ENCODE peak calls at places on chromosomes 11 and 22, in ten cellular contexts. E, U, J, L, I, F, D, K, O and N are unnamed samples.

GRCh38 chr11:65661599-65662246 is 993 bp downstream of the RELA start:
- DNase-seq in E (no peak), U (no peak), J (no peak), L (no peak), I (no peak), F (no peak), D (no peak), K (no peak), O (no peak), N (no peak)

GRCh38 chr11:65907878-65908277 is 7.7 kb upstream of the FOSL1 start:
- DNase-seq in E (no peak), U (no peak), J (no peak), L (no peak), I (no peak), F (no peak), D (no peak), K (no peak), O (no peak), N (no peak)

GRCh38 chr11:84103096-84103495 is 816.9 kb upstream of the CCDC90B start:
- DNase-seq in E (no peak), U (no peak), J (no peak), L (no peak), I (no peak), F (no peak), D (no peak), K (no peak), O (no peak), N (no peak)

GRCh38 chr22:45105281-45105700 is 58.4 kb upstream of the NUP50 start:
- DNase-seq in E (no peak), U (no peak), J (peak), L (peak), I (no peak), F (no peak), D (peak), K (no peak), O (no peak), N (no peak)

GRCh38 chr22:35393116-35394010 is 6.6 kb upstream of the MCM5 start:
- DNase-seq in E (no peak), U (no peak), J (no peak), L (no peak), I (no peak), F (no peak), D (no peak), K (no peak), O (no peak), N (no peak)

GRCh38 chr11:120590472-120590871 is 78.9 kb downstream of the GRIK4 start:
- DNase-seq in E (no peak), U (no peak), J (peak), L (peak), I (no peak), F (no peak), D (no peak), K (no peak), O (no peak), N (no peak)

GRCh38 chr22:37020192-37020479 is 594 bp downstream of the MPST start:
- DNase-seq in E (no peak), U (no peak), J (peak), L (peak), I (no peak), F (peak), D (peak), K (no peak), O (no peak), N (peak)

GRCh38 chr22:27581688-27582087 is 219.9 kb downstream of the MN1 start:
- DNase-seq in E (no peak), U (no peak), J (peak), L (peak), I (no peak), F (peak), D (peak), K (no peak), O (no peak), N (no peak)

GRCh38 chr11:119378851-119379465 is 2.5 kb downstream of the USP2 start:
- DNase-seq in E (no peak), U (no peak), J (no peak), L (no peak), I (no peak), F (no peak), D (no peak), K (no peak), O (no peak), N (no peak)

GRCh38 chr11:72735495-72736027 is 16.6 kb downstream of the ARAP1 start:
- DNase-seq in E (no peak), U (no peak), J (peak), L (peak), I (no peak), F (no peak), D (peak), K (no peak), O (no peak), N (no peak)

GRCh38 chr11:65170058-65170534 is at the start of gene SPDYC:
- DNase-seq in E (no peak), U (no peak), J (no peak), L (no peak), I (no peak), F (no peak), D (no peak), K (no peak), O (no peak), N (no peak)

GRCh38 chr11:79174045-79175008 is 266.5 kb downstream of the TENM4 start:
- DNase-seq in E (no peak), U (no peak), J (peak), L (no peak), I (no peak), F (no peak), D (no peak), K (no peak), O (no peak), N (no peak)

GRCh38 chr11:7256943-7257342 is 5.2 kb downstream of the SYT9 start:
- DNase-seq in E (no peak), U (no peak), J (no peak), L (no peak), I (no peak), F (no peak), D (no peak), K (no peak), O (no peak), N (no peak)

GRCh38 chr11:64996710-64997380 is at the start of gene BATF2:
- DNase-seq in E (no peak), U (no peak), J (peak), L (peak), I (peak), F (peak), D (peak), K (peak), O (no peak), N (peak)

GRCh38 chr11:115924744-115925567 is 420.7 kb upstream of the CADM1 start:
- DNase-seq in E (no peak), U (no peak), J (no peak), L (peak), I (no peak), F (no peak), D (no peak), K (no peak), O (no peak), N (no peak)

GRCh38 chr11:134521452-134522289 is 109.6 kb upstream of the B3GAT1 start:
- DNase-seq in E (no peak), U (no peak), J (no peak), L (no peak), I (no peak), F (no peak), D (no peak), K (no peak), O (no peak), N (no peak)

GRCh38 chr11:99370557-99371200 is 349.9 kb downstream of the CNTN5 start:
- DNase-seq in E (no peak), U (no peak), J (peak), L (peak), I (peak), F (no peak), D (peak), K (no peak), O (no peak), N (peak)

GRCh38 chr11:74680703-74681531 is 50.3 kb downstream of the CHRDL2 start:
- DNase-seq in E (no peak), U (no peak), J (no peak), L (no peak), I (no peak), F (peak), D (no peak), K (no peak), O (no peak), N (no peak)